ENCODE peak calls at places on chromosomes 2 and 18, in ten cellular contexts. M, E, K, D, T, Z, X, F, U and R are unnamed samples.

GRCh38 chr2:39608212-39608575 is 57.5 kb upstream of the TMEM178A start:
- DNase-seq in M (no peak), T (no peak), X (no peak), Z (peak; percentile 89), K (no peak), F (no peak), E (no peak), U (no peak), D (no peak), R (no peak)

GRCh38 chr2:190841707-190842505 is 38.7 kb upstream of the GLS start:
- DNase-seq in D (no peak), U (no peak), T (no peak), E (peak; percentile 85), M (no peak), Z (no peak), F (no peak), X (peak; percentile 90), K (no peak), R (peak; percentile 69)

GRCh38 chr2:24821433-24821891 is 28.2 kb downstream of the CENPO start:
- DNase-seq in X (no peak), M (no peak), D (no peak), T (no peak), E (no peak), U (no peak), K (no peak), Z (no peak), F (no peak), R (no peak)

GRCh38 chr2:99488999-99489757 is 639 bp downstream of the REV1 start:
- DNase-seq in Z (peak; percentile 69), E (peak; percentile 52), X (peak; percentile 78), M (peak; percentile 91), T (peak; percentile 43), D (peak; percentile 76), U (peak; percentile 71), K (peak; percentile 28), F (peak; percentile 82), R (peak; percentile 38)

GRCh38 chr18:31687529-31687928 is 3.1 kb upstream of the B4GALT6 start:
- DNase-seq in D (no peak), U (no peak), T (no peak), Z (no peak), M (no peak), K (no peak), F (no peak), X (peak; percentile 9), E (no peak), R (no peak)

GRCh38 chr2:127660291-127660578 is 14.3 kb downstream of the GPR17 start:
- DNase-seq in U (no peak), K (no peak), Z (no peak), X (no peak), M (peak; percentile 56), D (no peak), T (no peak), E (no peak), F (no peak), R (no peak)

GRCh38 chr2:178238144-178238521 is 43.8 kb downstream of the OSBPL6 start:
- DNase-seq in K (no peak), X (peak; percentile 59), E (peak; percentile 79), M (no peak), T (no peak), Z (no peak), D (no peak), F (no peak), U (no peak), R (peak; percentile 45)

GRCh38 chr2:190781604-190782198 is 98.9 kb upstream of the GLS start:
- DNase-seq in T (peak; percentile 47), K (peak; percentile 24), D (peak; percentile 60), M (no peak), U (no peak), Z (peak; percentile 63), F (no peak), X (peak; percentile 79), E (peak; percentile 66), R (peak; percentile 76)

GRCh38 chr2:56009758-56010534 is 86.4 kb upstream of the EFEMP1 start:
- DNase-seq in T (peak; percentile 43), F (no peak), E (peak; percentile 72), M (no peak), D (no peak), X (peak; percentile 75), K (no peak), Z (peak; percentile 68), U (no peak), R (peak; percentile 70)

GRCh38 chr2:60839126-60839813 is 42.1 kb upstream of the REL start:
- DNase-seq in F (no peak), E (no peak), T (no peak), D (no peak), Z (no peak), K (no peak), U (no peak), X (no peak), M (no peak), R (no peak)

GRCh38 chr2:196244966-196245365 is 73.6 kb upstream of the STK17B start:
- DNase-seq in T (no peak), U (no peak), E (peak; percentile 55), F (no peak), X (peak; percentile 72), D (no peak), Z (no peak), K (no peak), M (no peak), R (peak; percentile 60)

GRCh38 chr2:163736433-163737168 is 793 bp upstream of the FIGN start:
- DNase-seq in Z (peak; percentile 60), X (peak; percentile 66), F (no peak), M (peak; percentile 84), K (no peak), D (no peak), E (peak; percentile 39), U (no peak), T (peak; percentile 83), R (no peak)

GRCh38 chr2:46095821-46096220 is 201.4 kb upstream of the EPAS1 start:
- DNase-seq in D (no peak), Z (no peak), U (no peak), T (no peak), K (no peak), M (no peak), X (peak; percentile 60), E (no peak), F (no peak), R (peak; percentile 42)

GRCh38 chr2:46945671-46946070 is 30.1 kb upstream of the MCFD2 start:
- DNase-seq in D (no peak), Z (no peak), T (no peak), F (no peak), U (no peak), M (no peak), X (no peak), K (no peak), E (no peak), R (no peak)